ENCODE peak calls at places on chromosomes 4 and X, in seven cellular contexts. One of them, this sample, is unnamed.

GRCh38 chrX:43633757-43634156 is 22.3 kb upstream of the MAOA start:
- DNase-seq in mucosa of descending colon: no peak
- DNase-seq in stomach: no peak
- DNase-seq in spleen: no peak
- DNase-seq in cardiac muscle cell: no peak
- DNase-seq in ovary: no peak
- DNase-seq in thyroid gland: no peak
- DNase-seq in this sample: no peak

GRCh38 chr4:138892483-138893386 is 122.8 kb upstream of the NOCT start:
- DNase-seq in ovary: no peak
- DNase-seq in spleen: no peak
- DNase-seq in thyroid gland: no peak
- DNase-seq in mucosa of descending colon: no peak
- DNase-seq in cardiac muscle cell: no peak
- DNase-seq in stomach: no peak
- DNase-seq in this sample: no peak

GRCh38 chrX:13911581-13911980 is 94.7 kb upstream of the GPM6B start:
- DNase-seq in ovary: no peak
- DNase-seq in spleen: no peak
- DNase-seq in mucosa of descending colon: no peak
- DNase-seq in thyroid gland: no peak
- DNase-seq in cardiac muscle cell: no peak
- DNase-seq in stomach: no peak
- DNase-seq in this sample: no peak

GRCh38 chrX:35561985-35562384 is 236.2 kb upstream of the MAGEB16 start:
- DNase-seq in stomach: peak; percentile 35
- DNase-seq in cardiac muscle cell: no peak
- DNase-seq in mucosa of descending colon: no peak
- DNase-seq in spleen: no peak
- DNase-seq in ovary: no peak
- DNase-seq in thyroid gland: no peak
- DNase-seq in this sample: no peak

GRCh38 chr4:7370038-7370437 is 64.7 kb downstream of the PSAPL1 start:
- DNase-seq in cardiac muscle cell: no peak
- DNase-seq in stomach: no peak
- DNase-seq in mucosa of descending colon: no peak
- DNase-seq in spleen: no peak
- DNase-seq in thyroid gland: no peak
- DNase-seq in ovary: no peak
- DNase-seq in this sample: no peak

GRCh38 chr4:183300070-183300469 is 20.0 kb downstream of the CLDN22 start:
- DNase-seq in spleen: no peak
- DNase-seq in cardiac muscle cell: no peak
- DNase-seq in thyroid gland: no peak
- DNase-seq in mucosa of descending colon: no peak
- DNase-seq in stomach: no peak
- DNase-seq in ovary: no peak
- DNase-seq in this sample: peak; percentile 74

GRCh38 chr4:111398906-111399330 is 746.3 kb upstream of the FAM241A start:
- DNase-seq in mucosa of descending colon: no peak
- DNase-seq in thyroid gland: no peak
- DNase-seq in spleen: no peak
- DNase-seq in stomach: no peak
- DNase-seq in ovary: no peak
- DNase-seq in cardiac muscle cell: peak; percentile 33
- DNase-seq in this sample: no peak

GRCh38 chr4:108215055-108215454 is 46.3 kb upstream of the LEF1 start:
- DNase-seq in stomach: no peak
- DNase-seq in ovary: no peak
- DNase-seq in thyroid gland: no peak
- DNase-seq in spleen: no peak
- DNase-seq in mucosa of descending colon: no peak
- DNase-seq in cardiac muscle cell: no peak
- DNase-seq in this sample: no peak

GRCh38 chrX:97705936-97706335 is 822.2 kb downstream of the RPA4 start:
- DNase-seq in ovary: no peak
- DNase-seq in stomach: no peak
- DNase-seq in spleen: no peak
- DNase-seq in thyroid gland: no peak
- DNase-seq in cardiac muscle cell: no peak
- DNase-seq in mucosa of descending colon: no peak
- DNase-seq in this sample: no peak

GRCh38 chr4:20249333-20249732 is 2.4 kb upstream of the SLIT2 start:
- DNase-seq in mucosa of descending colon: no peak
- DNase-seq in cardiac muscle cell: peak; percentile 62
- DNase-seq in stomach: no peak
- DNase-seq in ovary: no peak
- DNase-seq in thyroid gland: peak; percentile 6
- DNase-seq in spleen: no peak
- DNase-seq in this sample: no peak

GRCh38 chr4:102734591-102735385 is 26.0 kb downstream of the MANBA start:
- DNase-seq in spleen: no peak
- DNase-seq in stomach: peak; percentile 28
- DNase-seq in thyroid gland: no peak
- DNase-seq in mucosa of descending colon: no peak
- DNase-seq in cardiac muscle cell: no peak
- DNase-seq in ovary: no peak
- DNase-seq in this sample: no peak

GRCh38 chr4:2816401-2816954 is 23.6 kb downstream of the SH3BP2 start:
- DNase-seq in spleen: no peak
- DNase-seq in cardiac muscle cell: no peak
- DNase-seq in mucosa of descending colon: no peak
- DNase-seq in ovary: no peak
- DNase-seq in thyroid gland: no peak
- DNase-seq in stomach: no peak
- DNase-seq in this sample: no peak
- H3K4me1 ChIP-seq in spleen: peaks cover 84% of the 10 kb centered on the region
- H3K4me1 ChIP-seq in cardiac muscle cell: peaks cover 9% of the 10 kb centered on the region
- H3K4me1 ChIP-seq in mucosa of descending colon: peaks cover 14% of the 10 kb centered on the region
- H3K4me1 ChIP-seq in ovary: peaks cover 20% of the 10 kb centered on the region
- H3K4me1 ChIP-seq in thyroid gland: peaks cover 13% of the 10 kb centered on the region
- H3K4me1 ChIP-seq in stomach: peaks cover 33% of the 10 kb centered on the region
- H3K4me1 ChIP-seq in this sample: peaks cover 40% of the 10 kb centered on the region

GRCh38 chr4:81965911-81966310 is 407.9 kb downstream of the HNRNPD start:
- DNase-seq in ovary: no peak
- DNase-seq in spleen: no peak
- DNase-seq in cardiac muscle cell: no peak
- DNase-seq in mucosa of descending colon: no peak
- DNase-seq in thyroid gland: no peak
- DNase-seq in stomach: no peak
- DNase-seq in this sample: no peak
- H3K4me1 ChIP-seq in ovary: no peaks in the 10 kb centered on the region
- H3K4me1 ChIP-seq in spleen: no peaks in the 10 kb centered on the region
- H3K4me1 ChIP-seq in cardiac muscle cell: peaks cover 3% of the 10 kb centered on the region
- H3K4me1 ChIP-seq in mucosa of descending colon: no peaks in the 10 kb centered on the region
- H3K4me1 ChIP-seq in thyroid gland: no peaks in the 10 kb centered on the region
- H3K4me1 ChIP-seq in stomach: no peaks in the 10 kb centered on the region
- H3K4me1 ChIP-seq in this sample: no peaks in the 10 kb centered on the region

GRCh38 chr4:86971355-86971683 is 36.5 kb downstream of the AFF1 start:
- DNase-seq in stomach: no peak
- DNase-seq in thyroid gland: no peak
- DNase-seq in ovary: no peak
- DNase-seq in spleen: no peak
- DNase-seq in cardiac muscle cell: no peak
- DNase-seq in mucosa of descending colon: no peak
- DNase-seq in this sample: no peak
- H3K4me1 ChIP-seq in stomach: peaks cover 37% of the 10 kb centered on the region
- H3K4me1 ChIP-seq in thyroid gland: peaks cover 36% of the 10 kb centered on the region
- H3K4me1 ChIP-seq in ovary: peaks cover 12% of the 10 kb centered on the region
- H3K4me1 ChIP-seq in spleen: peaks cover 51% of the 10 kb centered on the region
- H3K4me1 ChIP-seq in cardiac muscle cell: peaks cover 36% of the 10 kb centered on the region
- H3K4me1 ChIP-seq in mucosa of descending colon: peaks cover 32% of the 10 kb centered on the region
- H3K4me1 ChIP-seq in this sample: peaks cover 15% of the 10 kb centered on the region

DNA sequence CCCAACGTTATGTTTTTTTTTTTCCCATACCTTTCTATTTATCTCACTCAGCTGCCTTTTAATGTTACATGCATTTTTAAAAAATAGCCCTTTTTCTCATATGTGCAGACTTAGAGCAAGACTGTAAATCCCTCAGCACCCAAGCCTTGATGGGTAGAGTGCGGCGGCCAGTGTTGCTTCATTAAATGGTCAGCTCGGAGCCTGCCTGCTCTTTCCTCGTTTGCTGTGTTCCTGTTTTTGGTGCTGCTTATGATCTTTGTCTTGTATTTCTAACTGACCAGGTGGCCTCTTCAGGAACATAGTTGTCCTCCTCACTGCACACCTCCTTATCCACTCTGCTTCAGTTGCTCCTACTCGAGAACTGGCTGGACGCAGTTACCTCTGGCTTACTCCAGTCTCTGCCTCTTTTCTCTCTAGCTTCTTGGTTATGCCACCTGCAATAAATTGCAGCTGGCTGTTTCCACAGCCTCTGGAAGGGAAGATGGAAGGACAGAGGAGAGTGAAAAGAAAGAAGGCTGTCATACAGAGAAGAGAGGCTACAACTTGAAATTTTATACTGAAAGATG is 10.6 kb downstream of the RBPJ start:
- DNase-seq in stomach: no peak
- DNase-seq in cardiac muscle cell: no peak
- DNase-seq in mucosa of descending colon: no peak
- DNase-seq in thyroid gland: peak; percentile 78
- DNase-seq in spleen: no peak
- DNase-seq in ovary: no peak
- DNase-seq in this sample: no peak
- H3K4me1 ChIP-seq in stomach: peaks cover 16% of the 10 kb centered on the region
- H3K4me1 ChIP-seq in cardiac muscle cell: peaks cover 17% of the 10 kb centered on the region
- H3K4me1 ChIP-seq in mucosa of descending colon: peaks cover 15% of the 10 kb centered on the region
- H3K4me1 ChIP-seq in thyroid gland: peaks cover 21% of the 10 kb centered on the region
- H3K4me1 ChIP-seq in spleen: peaks cover 16% of the 10 kb centered on the region
- H3K4me1 ChIP-seq in ovary: peaks cover 4% of the 10 kb centered on the region
- H3K4me1 ChIP-seq in this sample: peaks cover 2% of the 10 kb centered on the region

GRCh38 chr4:68288046-68288740 is 42.7 kb upstream of the TMPRSS11B start:
- DNase-seq in thyroid gland: no peak
- DNase-seq in stomach: no peak
- DNase-seq in cardiac muscle cell: no peak
- DNase-seq in spleen: no peak
- DNase-seq in ovary: no peak
- DNase-seq in mucosa of descending colon: no peak
- DNase-seq in this sample: no peak
- H3K4me1 ChIP-seq in thyroid gland: no peaks in the 10 kb centered on the region
- H3K4me1 ChIP-seq in stomach: no peaks in the 10 kb centered on the region
- H3K4me1 ChIP-seq in cardiac muscle cell: no peaks in the 10 kb centered on the region
- H3K4me1 ChIP-seq in spleen: no peaks in the 10 kb centered on the region
- H3K4me1 ChIP-seq in ovary: no peaks in the 10 kb centered on the region
- H3K4me1 ChIP-seq in mucosa of descending colon: peaks cover 4% of the 10 kb centered on the region
- H3K4me1 ChIP-seq in this sample: no peaks in the 10 kb centered on the region

DNA sequence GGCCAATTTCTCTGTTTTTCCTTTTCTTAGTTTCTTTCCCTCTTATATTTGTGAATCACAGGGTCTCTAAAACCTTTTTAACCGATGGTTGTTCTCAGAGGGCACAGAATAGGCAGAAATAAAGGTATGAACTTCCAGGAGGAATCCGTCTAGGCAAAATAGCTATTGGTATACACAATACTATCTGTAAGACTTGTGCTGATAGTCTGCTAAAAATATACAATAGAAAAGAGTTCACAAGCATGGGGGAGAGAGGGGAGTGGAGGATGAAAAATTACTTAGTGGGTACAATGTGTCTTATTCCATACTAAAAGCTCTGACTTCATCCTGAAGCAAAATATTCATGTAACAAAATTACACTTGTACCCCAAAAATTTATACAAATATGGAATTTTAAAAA is 30.2 kb downstream of the ANTXR2 start:
- DNase-seq in spleen: no peak
- DNase-seq in thyroid gland: no peak
- DNase-seq in ovary: no peak
- DNase-seq in stomach: no peak
- DNase-seq in mucosa of descending colon: no peak
- DNase-seq in cardiac muscle cell: no peak
- DNase-seq in this sample: no peak
- H3K4me1 ChIP-seq in spleen: peaks cover under 1% of the 10 kb centered on the region
- H3K4me1 ChIP-seq in thyroid gland: peaks cover 7% of the 10 kb centered on the region
- H3K4me1 ChIP-seq in ovary: peaks cover 3% of the 10 kb centered on the region
- H3K4me1 ChIP-seq in stomach: no peaks in the 10 kb centered on the region
- H3K4me1 ChIP-seq in mucosa of descending colon: peaks cover under 1% of the 10 kb centered on the region
- H3K4me1 ChIP-seq in cardiac muscle cell: peaks cover 29% of the 10 kb centered on the region
- H3K4me1 ChIP-seq in this sample: peaks cover 8% of the 10 kb centered on the region

GRCh38 chr4:168852933-168853713 is 156.9 kb downstream of the CBR4 start:
- DNase-seq in mucosa of descending colon: no peak
- DNase-seq in ovary: no peak
- DNase-seq in spleen: no peak
- DNase-seq in cardiac muscle cell: no peak
- DNase-seq in stomach: no peak
- DNase-seq in thyroid gland: no peak
- DNase-seq in this sample: no peak
- H3K4me1 ChIP-seq in mucosa of descending colon: no peaks in the 10 kb centered on the region
- H3K4me1 ChIP-seq in ovary: peaks cover 23% of the 10 kb centered on the region
- H3K4me1 ChIP-seq in spleen: peaks cover 33% of the 10 kb centered on the region
- H3K4me1 ChIP-seq in cardiac muscle cell: peaks cover 31% of the 10 kb centered on the region
- H3K4me1 ChIP-seq in stomach: peaks cover 33% of the 10 kb centered on the region
- H3K4me1 ChIP-seq in thyroid gland: peaks cover 27% of the 10 kb centered on the region
- H3K4me1 ChIP-seq in this sample: peaks cover 29% of the 10 kb centered on the region

GRCh38 chrX:68684919-68685304 is 37.4 kb downstream of the STARD8 start:
- DNase-seq in stomach: no peak
- DNase-seq in cardiac muscle cell: no peak
- DNase-seq in mucosa of descending colon: no peak
- DNase-seq in spleen: no peak
- DNase-seq in thyroid gland: no peak
- DNase-seq in ovary: no peak
- DNase-seq in this sample: no peak
- H3K4me1 ChIP-seq in stomach: no peaks in the 10 kb centered on the region
- H3K4me1 ChIP-seq in cardiac muscle cell: no peaks in the 10 kb centered on the region
- H3K4me1 ChIP-seq in mucosa of descending colon: no peaks in the 10 kb centered on the region
- H3K4me1 ChIP-seq in spleen: peaks cover 12% of the 10 kb centered on the region
- H3K4me1 ChIP-seq in thyroid gland: no peaks in the 10 kb centered on the region
- H3K4me1 ChIP-seq in ovary: no peaks in the 10 kb centered on the region
- H3K4me1 ChIP-seq in this sample: peaks cover 5% of the 10 kb centered on the region

DNA sequence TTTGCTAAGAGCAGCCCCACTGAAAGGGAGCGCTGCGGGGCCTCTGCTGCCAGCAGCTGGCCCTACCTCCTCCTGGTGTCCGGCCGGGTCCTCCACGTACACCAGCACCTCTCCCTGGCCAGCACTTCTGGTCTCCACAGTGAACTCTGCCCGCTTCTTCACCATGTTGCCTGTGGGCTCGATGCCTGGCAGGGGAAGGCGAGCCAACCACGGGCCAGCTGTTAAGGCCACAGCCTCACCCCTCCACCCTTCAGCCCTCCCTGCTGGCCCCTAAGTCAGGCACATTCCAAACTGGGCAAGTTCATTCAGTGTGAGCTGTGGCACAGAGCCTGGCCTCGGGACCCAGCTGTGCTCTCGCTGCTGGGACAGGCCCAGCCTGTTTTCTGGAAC is 7.8 kb downstream of the FLNA start:
- DNase-seq in stomach: no peak
- DNase-seq in cardiac muscle cell: no peak
- DNase-seq in thyroid gland: no peak
- DNase-seq in spleen: no peak
- DNase-seq in mucosa of descending colon: no peak
- DNase-seq in ovary: no peak
- DNase-seq in this sample: no peak
- H3K4me1 ChIP-seq in stomach: no peaks in the 10 kb centered on the region
- H3K4me1 ChIP-seq in cardiac muscle cell: peaks cover 9% of the 10 kb centered on the region
- H3K4me1 ChIP-seq in thyroid gland: peaks cover 4% of the 10 kb centered on the region
- H3K4me1 ChIP-seq in spleen: peaks cover 32% of the 10 kb centered on the region
- H3K4me1 ChIP-seq in mucosa of descending colon: no peaks in the 10 kb centered on the region
- H3K4me1 ChIP-seq in ovary: peaks cover 8% of the 10 kb centered on the region
- H3K4me1 ChIP-seq in this sample: no peaks in the 10 kb centered on the region

GRCh38 chr4:37674446-37674845 is 11.7 kb downstream of the RELL1 start:
- DNase-seq in spleen: no peak
- DNase-seq in cardiac muscle cell: no peak
- DNase-seq in mucosa of descending colon: no peak
- DNase-seq in thyroid gland: no peak
- DNase-seq in ovary: no peak
- DNase-seq in stomach: no peak
- DNase-seq in this sample: no peak
- H3K4me1 ChIP-seq in spleen: peaks cover 33% of the 10 kb centered on the region
- H3K4me1 ChIP-seq in cardiac muscle cell: peaks cover 17% of the 10 kb centered on the region
- H3K4me1 ChIP-seq in mucosa of descending colon: peaks cover 43% of the 10 kb centered on the region
- H3K4me1 ChIP-seq in thyroid gland: peaks cover 60% of the 10 kb centered on the region
- H3K4me1 ChIP-seq in ovary: peaks cover 3% of the 10 kb centered on the region
- H3K4me1 ChIP-seq in stomach: peaks cover 51% of the 10 kb centered on the region
- H3K4me1 ChIP-seq in this sample: peaks cover 11% of the 10 kb centered on the region

This sample was measured in lung.